ENCODE peak calls at places on chromosome 11, in five cellular contexts. Y, S, R, H and Q are unnamed samples.
A peak's percentile ranks its signal among the peaks of the same experiment; 100 is the strongest.

GRCh38 chr11:90234977-90235376 is 12.1 kb upstream of the CHORDC1 start:
- DNase-seq in H (no peak), R (no peak), S (no peak), Y (no peak), Q (no peak)

GRCh38 chr11:133509924-133510697 is 22.2 kb downstream of the OPCML start:
- DNase-seq in H (no peak), R (no peak), S (no peak), Y (no peak), Q (no peak)

GRCh38 chr11:66068923-66069714 is 953 bp upstream of the PACS1 start:
- DNase-seq in Y (no peak), S (no peak), H (no peak), R (no peak), Q (peak; percentile 89)

GRCh38 chr11:2989551-2989950 is 2.6 kb downstream of the NAP1L4 start:
- DNase-seq in H (no peak), Y (no peak), R (no peak), S (no peak), Q (no peak)

GRCh38 chr11:69204246-69205124 is 48.8 kb downstream of the SMIM38 start:
- DNase-seq in R (no peak), Y (no peak), S (no peak), H (no peak), Q (no peak)

GRCh38 chr11:124467376-124468061 is 22.0 kb upstream of the OR8B8 start:
- DNase-seq in Y (no peak), H (no peak), R (no peak), S (no peak), Q (no peak)

GRCh38 chr11:65776196-65776595 is 4.6 kb downstream of the AP5B1 start:
- DNase-seq in R (no peak), Y (no peak), H (no peak), S (no peak), Q (no peak)

GRCh38 chr11:31825453-31826391 is 14.6 kb upstream of the PAX6 start:
- DNase-seq in Y (no peak), R (no peak), S (no peak), H (no peak), Q (no peak)

GRCh38 chr11:111373590-111373989 is 5.5 kb downstream of the POU2AF1 start:
- DNase-seq in Y (no peak), R (no peak), S (no peak), H (no peak), Q (peak; percentile 86)

GRCh38 chr11:115963170-115963569 is 459.0 kb upstream of the CADM1 start:
- DNase-seq in S (no peak), H (no peak), Y (no peak), R (no peak), Q (no peak)

GRCh38 chr11:122696662-122697061 is 41.1 kb downstream of the UBASH3B start:
- DNase-seq in S (no peak), R (no peak), H (no peak), Y (no peak), Q (peak; percentile 54)

GRCh38 chr11:16773981-16774710 is 35.7 kb downstream of the C11orf58 start:
- DNase-seq in H (no peak), S (no peak), Y (no peak), R (no peak), Q (no peak)

GRCh38 chr11:130472434-130472961 is 24.1 kb downstream of the ADAMTS15 start:
- DNase-seq in S (no peak), Y (no peak), R (no peak), H (no peak), Q (no peak)

GRCh38 chr11:43947003-43947500 is 4.6 kb downstream of the C11orf96 start:
- DNase-seq in Y (no peak), R (no peak), S (no peak), H (no peak), Q (peak; percentile 64)

GRCh38 chr11:125621995-125622394 is 3.0 kb upstream of the CHEK1 start:
- DNase-seq in R (no peak), S (no peak), Y (no peak), H (no peak), Q (no peak)

GRCh38 chr11:76690736-76691135 is 20.2 kb upstream of the LRRC32 start:
- DNase-seq in S (no peak), Y (no peak), H (peak; percentile 40), R (no peak), Q (no peak)